ENCODE peak calls at places on chromosomes 1 and 21, in seven cellular contexts. X, W, E, J, G, R and A are unnamed samples. For H3K9me3 and H3K4me1, the result is how much of the 10 kb centered on the place peaks cover.

GRCh38 chr1:16026723-16027484 is 5.1 kb downstream of the CLCNKA start:
- DNase-seq in X (no peak), W (no peak), E (no peak), J (no peak), G (peak), R (peak), A (peak)

GRCh38 chr1:25009675-25010262 is 79.7 kb upstream of the RUNX3 start:
- DNase-seq in X (no peak), W (no peak), E (no peak), J (no peak), G (no peak), R (no peak), A (no peak)

GRCh38 chr1:168408531-168409242 is 128.0 kb downstream of the TBX19 start:
- DNase-seq in X (peak), W (peak), E (peak), J (peak), G (no peak), R (peak), A (no peak)

GRCh38 chr1:47788761-47789160 is 208.4 kb downstream of the TRABD2B start:
- DNase-seq in X (no peak), W (no peak), E (no peak), J (no peak), G (no peak), R (no peak), A (no peak)

GRCh38 chr1:223479718-223480425 is 86.7 kb downstream of the CCDC185 start:
- DNase-seq in X (no peak), W (no peak), E (no peak), J (no peak), G (no peak), R (no peak), A (no peak)

GRCh38 chr1:114318951-114319350 is 165.3 kb upstream of the SYT6 start:
- DNase-seq in X (no peak), W (no peak), E (no peak), J (no peak), G (no peak), R (no peak), A (no peak)

GRCh38 chr1:77889240-77889637 is 815 bp downstream of the NEXN start:
- DNase-seq in X (peak), W (no peak), E (no peak), J (peak), G (no peak), R (no peak), A (peak)

GRCh38 chr1:183885142-183885735 is 80.3 kb downstream of the RGL1 start:
- DNase-seq in X (peak), W (no peak), E (no peak), J (no peak), G (no peak), R (peak), A (no peak)

GRCh38 chr1:88079036-88079435 is 605.0 kb upstream of the PKN2 start:
- DNase-seq in X (peak), W (no peak), E (no peak), J (peak), G (no peak), R (no peak), A (no peak)

GRCh38 chr1:93729502-93729901 is 47.9 kb upstream of the BCAR3 start:
- DNase-seq in X (no peak), W (no peak), E (no peak), J (no peak), G (no peak), R (no peak), A (no peak)

GRCh38 chr21:27104749-27105439 is 138.0 kb upstream of the ADAMTS5 start:
- DNase-seq in X (peak), W (no peak), E (no peak), J (no peak), G (no peak), R (no peak), A (peak)

GRCh38 chr1:2496087-2496622 is 20.1 kb downstream of the PLCH2 start:
- DNase-seq in X (no peak), W (no peak), E (peak), J (peak), G (peak), R (peak), A (no peak)

GRCh38 chr1:63901094-63901493 is 127.3 kb downstream of the ROR1 start:
- DNase-seq in X (no peak), W (no peak), E (no peak), J (no peak), G (no peak), R (no peak), A (no peak)

GRCh38 chr1:75203415-75204277 is 69.5 kb downstream of the LHX8 start:
- DNase-seq in X (peak), W (peak), E (no peak), J (peak), G (no peak), R (peak), A (peak)

GRCh38 chr1:87497804-87498203 is 169.1 kb downstream of the LMO4 start:
- DNase-seq in X (no peak), W (no peak), E (no peak), J (no peak), G (no peak), R (no peak), A (no peak)

GRCh38 chr1:1137256-1138045 is 21.6 kb upstream of the C1orf159 start:
- DNase-seq in X (no peak), W (no peak), E (peak), J (no peak), G (peak), R (peak), A (no peak)

GRCh38 chr1:68198752-68199151 is 33.6 kb downstream of the WLS start:
- DNase-seq in X (peak), W (no peak), E (no peak), J (no peak), G (no peak), R (no peak), A (no peak)

GRCh38 chr1:12615916-12616708 is 1.9 kb downstream of the DHRS3 start:
- DNase-seq in X (peak), W (peak), E (no peak), J (peak), G (peak), R (no peak), A (peak)

GRCh38 chr21:38721055-38721454 is 84.7 kb upstream of the ETS2 start:
- DNase-seq in X (no peak), W (no peak), E (no peak), J (no peak), G (no peak), R (no peak), A (no peak)

GRCh38 chr1:155199792-155200191 is 7.9 kb downstream of the THBS3 start:
- DNase-seq in X (no peak), W (no peak), E (no peak), J (no peak), G (no peak), R (no peak), A (no peak)

GRCh38 chr1:212139526-212140137 is 104.1 kb downstream of the DTL start:
- DNase-seq in X (no peak), W (no peak), E (no peak), J (no peak), G (no peak), R (no peak), A (no peak)

GRCh38 chr1:2555634-2556276 is 416 bp upstream of the TNFRSF14 start:
- DNase-seq in X (no peak), W (peak), E (peak), J (no peak), G (peak), R (peak), A (no peak)

DNA sequence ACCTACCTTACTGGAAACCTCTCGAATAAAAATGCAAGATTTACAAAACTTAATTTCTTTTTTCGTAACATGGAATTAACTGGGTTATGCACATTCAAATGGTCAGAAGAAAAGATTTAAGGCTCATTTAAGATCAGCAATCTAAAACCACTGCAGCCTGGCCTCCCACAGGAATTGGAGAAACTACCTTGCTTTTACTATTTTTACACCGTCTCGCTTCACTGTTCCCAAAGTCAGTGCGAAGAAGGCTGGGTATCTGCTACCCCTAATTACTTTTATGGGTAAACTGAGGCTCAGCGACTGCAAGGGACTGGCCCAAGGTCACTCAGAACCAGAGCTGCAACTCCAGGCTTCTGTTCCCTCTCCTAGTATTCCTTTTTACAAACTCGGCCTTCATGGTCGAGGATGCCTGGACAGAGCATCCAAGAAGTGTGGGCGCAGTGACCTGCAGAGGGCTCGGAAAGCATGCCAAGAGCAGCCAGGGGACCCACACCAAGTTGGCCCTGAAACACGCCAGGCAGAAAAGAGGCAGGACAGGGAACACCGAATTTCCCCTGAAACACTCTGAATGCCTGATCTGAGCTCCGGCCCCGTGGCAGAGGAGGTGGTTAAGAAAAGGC is 931 bp downstream of the PAXBP1 start:
- DNase-seq in X (peak), W (peak), E (no peak), J (peak), G (no peak), R (peak), A (no peak)
- H3K4me3 ChIP-seq in X (peak), W (peak), E (peak), J (peak), G (peak), R (peak), A (peak)

DNA sequence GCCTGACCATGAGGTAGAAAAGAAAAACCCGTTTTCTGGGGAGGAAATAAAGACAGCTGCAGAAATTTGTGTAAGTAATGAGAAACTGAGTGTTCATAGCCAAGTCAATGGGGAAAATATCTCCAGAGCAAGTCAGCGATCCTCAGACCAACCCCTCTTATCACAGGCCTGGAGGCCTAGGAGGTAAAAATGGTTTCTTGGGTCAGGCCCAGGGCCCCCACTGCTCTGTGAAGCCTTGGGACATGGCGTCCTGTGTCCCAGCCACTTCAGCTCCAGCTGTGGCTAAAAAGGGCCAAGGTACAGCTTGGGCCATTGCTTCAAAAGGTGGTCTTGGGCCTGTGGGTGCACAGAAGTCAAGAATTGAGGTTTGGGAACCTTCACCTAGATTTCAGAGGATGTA is 101.0 kb downstream of the NPHS2 start:
- DNase-seq in X (no peak), W (no peak), E (no peak), J (no peak), G (no peak), R (no peak), A (no peak)
- H3K9me3 ChIP-seq in X (under half), W (under half), E (under half), J (under half), G (under half), R (under half), A (under half)

DNA sequence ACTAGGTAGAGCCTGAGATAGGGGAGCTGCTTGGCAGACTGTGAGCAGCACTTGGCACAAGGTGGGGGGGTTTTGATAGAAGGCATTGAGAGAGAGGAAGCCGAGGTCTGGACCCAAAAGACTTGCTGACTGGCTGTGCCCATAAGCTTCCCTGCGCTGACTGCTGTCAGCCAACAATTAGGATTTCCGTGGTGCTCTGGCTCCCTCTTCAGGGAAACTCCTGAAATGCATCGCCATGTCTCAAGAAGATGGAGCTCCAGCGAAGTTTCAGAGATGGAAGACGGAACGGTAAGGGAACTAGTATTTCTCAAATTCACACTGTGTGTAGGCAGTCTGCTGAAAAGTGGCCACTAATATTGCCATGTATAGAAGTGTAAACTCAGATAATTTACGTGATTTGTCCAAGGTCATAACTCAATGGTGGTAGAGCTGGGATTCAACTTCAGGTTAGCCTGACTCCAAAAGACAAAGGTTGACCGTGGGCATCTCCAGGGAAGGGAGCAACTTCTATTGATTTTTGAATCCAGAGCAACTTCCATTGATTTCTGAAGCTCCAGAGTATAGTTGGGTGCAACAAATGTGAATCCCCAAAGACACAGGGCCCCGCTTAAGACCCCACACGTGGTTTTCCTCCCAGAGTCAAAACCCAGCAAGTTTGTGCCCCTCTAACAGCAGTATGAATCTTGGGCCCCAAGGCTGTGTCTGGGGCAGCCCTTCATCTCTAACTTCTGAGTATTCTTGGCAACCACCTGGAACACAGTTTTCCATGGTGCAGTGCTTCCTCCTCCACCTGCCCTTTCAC is 44.5 kb upstream of the CRNN start:
- DNase-seq in X (peak), W (peak), E (peak), J (peak), G (peak), R (peak), A (peak)
- H3K4me1 ChIP-seq in X (under half), W (under half), E (under half), J (under half), G (under half), R (under half), A (under half)

GRCh38 chr21:25565272-25566199 is 41.7 kb downstream of the MRPL39 start:
- DNase-seq in X (no peak), W (no peak), E (no peak), J (no peak), G (no peak), R (no peak), A (no peak)
- H3K4me3 ChIP-seq in X (no peak), W (no peak), E (no peak), J (no peak), G (no peak), R (no peak), A (no peak)

GRCh38 chr1:5394111-5394510 is 598.1 kb downstream of the NPHP4 start:
- DNase-seq in X (no peak), W (no peak), E (no peak), J (no peak), G (no peak), R (no peak), A (no peak)

GRCh38 chr1:5391725-5392124 is 600.5 kb downstream of the NPHP4 start:
- DNase-seq in X (no peak), W (no peak), E (no peak), J (no peak), G (no peak), R (no peak), A (no peak)

GRCh38 chr1:5390497-5390896 is 601.7 kb downstream of the NPHP4 start:
- DNase-seq in X (no peak), W (no peak), E (no peak), J (no peak), G (no peak), R (no peak), A (no peak)

GRCh38 chr1:5393591-5393990 is 598.6 kb downstream of the NPHP4 start:
- DNase-seq in X (no peak), W (no peak), E (no peak), J (no peak), G (no peak), R (no peak), A (no peak)

DNA sequence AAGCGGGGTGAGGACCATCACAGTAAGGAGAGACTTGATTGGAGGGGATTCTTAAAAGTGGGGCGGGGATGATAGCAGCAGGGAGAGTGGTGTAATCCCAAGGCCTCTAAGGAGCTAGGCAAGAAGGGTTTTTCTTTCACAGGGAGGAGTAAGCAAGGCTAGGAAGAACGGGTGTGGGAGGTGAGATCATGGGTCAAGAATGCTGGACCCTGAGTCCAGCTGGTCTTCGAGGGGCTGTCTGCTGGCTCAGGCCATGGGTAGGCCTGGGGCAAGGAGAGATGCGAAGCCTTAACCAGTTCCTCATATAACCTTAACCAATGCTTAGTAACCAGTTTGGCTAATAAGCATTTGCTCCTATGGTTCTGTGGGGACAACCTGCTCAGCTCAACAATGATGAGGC is 599.1 kb downstream of the NPHP4 start:
- DNase-seq in X (no peak), W (no peak), E (no peak), J (no peak), G (no peak), R (no peak), A (no peak)
- H3K9me3 ChIP-seq in X (under half), W (under half), E (under half), J (under half), G (under half), R (under half), A (under half)

DNA sequence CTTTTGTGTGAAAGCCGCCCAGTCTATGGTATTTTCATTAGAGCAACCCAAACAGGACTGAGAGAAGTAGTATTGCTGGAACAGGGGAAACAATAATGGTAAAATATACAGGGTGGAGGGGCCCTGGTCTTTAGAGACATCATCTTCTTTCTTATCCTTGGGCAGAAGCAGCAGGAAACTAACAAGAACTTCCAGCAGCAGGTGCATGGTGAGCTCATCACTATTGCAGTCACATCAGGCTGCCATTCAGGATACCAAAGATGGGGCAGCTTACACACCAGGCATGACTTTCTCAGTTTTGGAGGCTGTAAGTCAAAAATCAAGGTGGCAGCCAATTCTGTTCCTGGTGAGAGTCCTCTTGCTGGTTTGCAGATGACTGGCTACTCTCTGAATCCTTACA is 478.3 kb upstream of the RUNX1 start:
- DNase-seq in X (no peak), W (no peak), E (no peak), J (no peak), G (no peak), R (no peak), A (no peak)
- H3K4me1 ChIP-seq in X (under half), W (under half), E (under half), J (under half), G (under half), R (under half), A (under half)

GRCh38 chr1:220786057-220786336 is 716 bp upstream of the MTARC1 start:
- DNase-seq in X (no peak), W (no peak), E (no peak), J (no peak), G (no peak), R (no peak), A (no peak)
- H3K4me3 ChIP-seq in X (no peak), W (peak), E (no peak), J (peak), G (peak), R (no peak), A (peak)

GRCh38 chr1:248046536-248046935 is at the start of gene OR2L3:
- DNase-seq in X (no peak), W (no peak), E (no peak), J (no peak), G (no peak), R (no peak), A (no peak)
- H3K9me3 ChIP-seq in X (under half), W (under half), E (under half), J (half or more), G (under half), R (under half), A (under half)

GRCh38 chr1:200037501-200037900 is 10.0 kb downstream of the NR5A2 start:
- DNase-seq in X (no peak), W (no peak), E (no peak), J (no peak), G (no peak), R (no peak), A (no peak)
- H3K4me1 ChIP-seq in X (under half), W (under half), E (under half), J (under half), G (under half), R (under half), A (under half)